ENCODE peak calls at places on chromosomes 12 and 14, in six cellular contexts. G, M, J, O, V and X are unnamed samples.

GRCh38 chr14:84749191-84749945 is 780.6 kb upstream of the FLRT2 start:
- DNase-seq in J (no peak), V (no peak), G (no peak), O (no peak), M (no peak), X (no peak)

GRCh38 chr14:75222208-75222701 is 45.8 kb upstream of the TMED10 start:
- DNase-seq in O (no peak), J (peak), M (peak), V (peak), G (no peak), X (no peak)

GRCh38 chr12:124053855-124054254 is 80.8 kb downstream of the ZNF664 start:
- DNase-seq in M (peak), J (peak), G (no peak), O (peak), V (no peak), X (peak)

GRCh38 chr14:40133484-40133883 is 701.3 kb upstream of the FBXO33 start:
- DNase-seq in V (no peak), O (no peak), M (no peak), J (no peak), G (no peak), X (no peak)

GRCh38 chr14:73189651-73190050 is 47.7 kb upstream of the PAPLN start:
- DNase-seq in M (no peak), J (no peak), V (no peak), G (no peak), O (no peak), X (no peak)

GRCh38 chr14:91067186-91067585 is 6.7 kb upstream of the RPS6KA5 start:
- DNase-seq in M (no peak), O (no peak), G (no peak), J (no peak), V (no peak), X (no peak)

GRCh38 chr12:124368421-124369032 is 73.6 kb downstream of the RFLNA start:
- DNase-seq in V (no peak), G (no peak), O (no peak), J (no peak), M (no peak), X (no peak)

GRCh38 chr12:12686925-12687324 is 9.1 kb downstream of the GPR19 start:
- DNase-seq in O (no peak), M (no peak), V (peak), G (no peak), J (no peak), X (no peak)

GRCh38 chr12:66533767-66534166 is 145.1 kb downstream of the GRIP1 start:
- DNase-seq in G (no peak), V (no peak), J (no peak), M (no peak), O (no peak), X (no peak)

GRCh38 chr14:55170526-55170925 is 20.9 kb downstream of the DLGAP5 start:
- DNase-seq in O (no peak), V (no peak), G (no peak), J (no peak), M (no peak), X (no peak)

GRCh38 chr14:55131782-55132181 is 2.7 kb downstream of the LGALS3 start:
- DNase-seq in O (no peak), G (peak), V (no peak), J (no peak), M (no peak), X (no peak)

GRCh38 chr14:105576525-105577088 is 50.2 kb downstream of the TMEM121 start:
- DNase-seq in O (no peak), J (no peak), G (no peak), M (no peak), V (no peak), X (no peak)

GRCh38 chr12:74563927-74564326 is 26.3 kb downstream of the ATXN7L3B start:
- DNase-seq in O (no peak), J (no peak), G (no peak), V (no peak), M (no peak), X (no peak)

GRCh38 chr14:91303091-91303923 is 58.8 kb upstream of the GPR68 start:
- DNase-seq in J (no peak), M (peak), V (peak), G (no peak), O (peak), X (peak)

GRCh38 chr14:92690171-92691011 is 58.0 kb downstream of the LGMN start:
- DNase-seq in G (no peak), M (peak), J (peak), O (peak), V (peak), X (peak)

GRCh38 chr14:52663850-52664249 is 31.5 kb downstream of the ERO1A start:
- DNase-seq in O (no peak), J (no peak), M (no peak), V (no peak), G (no peak), X (no peak)

GRCh38 chr12:110042260-110042659 is 6.1 kb downstream of the C12orf76 start:
- DNase-seq in G (no peak), M (no peak), V (no peak), J (no peak), O (no peak), X (no peak)

DNA sequence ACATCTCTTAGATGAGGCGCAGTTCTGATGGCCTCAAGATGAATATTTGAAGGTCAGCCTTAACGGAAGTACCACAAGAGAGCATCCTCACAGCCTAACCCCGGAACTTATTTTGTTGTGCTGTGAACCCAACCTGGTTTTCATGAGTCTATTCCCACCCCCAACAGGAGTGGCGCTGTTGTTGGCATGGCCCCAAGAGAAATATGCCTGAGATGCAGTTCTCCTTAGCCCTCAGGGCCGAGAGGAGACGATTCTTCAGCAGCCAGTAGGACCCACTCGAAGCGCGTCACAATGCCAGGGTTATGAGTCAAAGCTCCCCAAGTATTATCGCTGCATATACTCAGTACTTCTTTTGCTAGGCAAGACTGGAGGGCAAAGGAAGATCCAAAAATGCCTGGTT is 24.5 kb upstream of the BCL11B start:
- DNase-seq in J (no peak), M (no peak), V (peak), G (no peak), O (no peak), X (no peak)
- TF ChIP-seq CTCF in J (no peak), M (no peak), V (no peak), G (no peak), O (no peak), X (no peak)

GRCh38 chr12:120737557-120738251 is 12.1 kb downstream of the ACADS start:
- DNase-seq in M (no peak), G (no peak), O (peak), J (no peak), V (no peak), X (peak)
- TF ChIP-seq CTCF in M (no peak), G (no peak), O (peak), J (peak), V (no peak), X (no peak)

GRCh38 chr14:97978336-97978735 is 1181.2 kb downstream of the VRK1 start:
- DNase-seq in J (no peak), M (peak), O (peak), G (peak), V (peak), X (peak)
- TF ChIP-seq CTCF in J (no peak), M (no peak), O (no peak), G (no peak), V (peak), X (no peak)

GRCh38 chr14:103392572-103392971 is 7.4 kb downstream of the MARK3 start:
- DNase-seq in O (no peak), V (no peak), M (no peak), J (no peak), G (no peak), X (no peak)

GRCh38 chr14:103393687-103394626 is 8.7 kb downstream of the MARK3 start:
- DNase-seq in M (no peak), G (no peak), V (peak), J (no peak), O (peak), X (no peak)

GRCh38 chr14:103393078-103393477 is 7.9 kb downstream of the MARK3 start:
- DNase-seq in V (no peak), O (no peak), J (no peak), M (no peak), G (no peak), X (no peak)

GRCh38 chr14:103396463-103396862 is 11.2 kb downstream of the MARK3 start:
- DNase-seq in G (no peak), O (no peak), M (no peak), J (no peak), V (no peak), X (no peak)

DNA sequence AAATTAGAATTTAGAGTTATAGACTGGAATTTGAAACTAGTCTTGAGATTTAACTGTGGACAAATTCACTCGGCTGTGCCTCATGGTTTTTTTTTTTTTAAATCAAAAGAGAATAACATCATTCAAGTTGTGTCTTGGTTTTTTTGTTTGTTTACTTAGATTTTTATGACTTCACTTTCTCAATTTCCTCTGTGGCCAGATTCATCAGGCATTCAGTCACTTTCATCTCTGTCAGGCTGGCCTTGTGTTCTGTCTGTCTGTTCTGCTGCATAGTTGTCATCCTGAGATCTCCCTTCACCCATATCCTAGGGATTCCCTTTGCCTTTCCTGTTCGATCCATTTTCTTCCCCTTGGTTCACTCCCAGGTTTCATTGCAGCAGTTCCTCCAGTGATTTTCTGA is 10.0 kb downstream of the MARK3 start:
- DNase-seq in V (peak), G (no peak), M (no peak), O (no peak), J (no peak), X (no peak)
- TF ChIP-seq CTCF in V (no peak), G (no peak), M (no peak), O (no peak), J (no peak), X (no peak)